ENCODE peak calls at places on chromosomes 5 and 9, in nine cellular contexts. One of them, this sample, is unnamed.

GRCh38 chr9:99322299-99322698 is 100.2 kb downstream of the SEC61B start:
- DNase-seq in CD8-positive, alpha-beta memory T cell: no peak
- DNase-seq in esophagus squamous epithelium: no peak
- DNase-seq in pancreas: no peak
- DNase-seq in mammary epithelial cell: no peak
- DNase-seq in effector memory CD4-positive, alpha-beta T cell: no peak
- DNase-seq in H1: no peak
- DNase-seq in DND-41: no peak
- DNase-seq in psoas muscle: no peak
- DNase-seq in this sample: no peak

GRCh38 chr9:137369911-137370630 is 52.9 kb downstream of the EXD3 start:
- DNase-seq in pancreas: peak; percentile 48
- DNase-seq in psoas muscle: peak; percentile 44
- DNase-seq in H1: no peak
- DNase-seq in CD8-positive, alpha-beta memory T cell: no peak
- DNase-seq in effector memory CD4-positive, alpha-beta T cell: no peak
- DNase-seq in mammary epithelial cell: no peak
- DNase-seq in DND-41: no peak
- DNase-seq in esophagus squamous epithelium: no peak
- DNase-seq in this sample: no peak

GRCh38 chr9:93001036-93001435 is 53.7 kb downstream of the FGD3 start:
- DNase-seq in psoas muscle: no peak
- DNase-seq in H1: no peak
- DNase-seq in mammary epithelial cell: no peak
- DNase-seq in CD8-positive, alpha-beta memory T cell: no peak
- DNase-seq in effector memory CD4-positive, alpha-beta T cell: no peak
- DNase-seq in esophagus squamous epithelium: no peak
- DNase-seq in DND-41: no peak
- DNase-seq in pancreas: no peak
- DNase-seq in this sample: no peak

GRCh38 chr9:21972361-21972760 is 21.8 kb downstream of the CDKN2A start:
- DNase-seq in psoas muscle: no peak
- DNase-seq in effector memory CD4-positive, alpha-beta T cell: no peak
- DNase-seq in pancreas: no peak
- DNase-seq in H1: no peak
- DNase-seq in esophagus squamous epithelium: no peak
- DNase-seq in mammary epithelial cell: no peak
- DNase-seq in DND-41: no peak
- DNase-seq in CD8-positive, alpha-beta memory T cell: no peak
- DNase-seq in this sample: no peak

GRCh38 chr5:117433841-117434240 is 859.2 kb upstream of the SEMA6A start:
- DNase-seq in pancreas: no peak
- DNase-seq in DND-41: no peak
- DNase-seq in effector memory CD4-positive, alpha-beta T cell: no peak
- DNase-seq in mammary epithelial cell: no peak
- DNase-seq in H1: no peak
- DNase-seq in psoas muscle: no peak
- DNase-seq in CD8-positive, alpha-beta memory T cell: no peak
- DNase-seq in esophagus squamous epithelium: no peak
- DNase-seq in this sample: no peak

GRCh38 chr5:73486119-73486899 is 11.9 kb upstream of the BTF3 start:
- DNase-seq in pancreas: no peak
- DNase-seq in effector memory CD4-positive, alpha-beta T cell: no peak
- DNase-seq in psoas muscle: no peak
- DNase-seq in CD8-positive, alpha-beta memory T cell: no peak
- DNase-seq in esophagus squamous epithelium: no peak
- DNase-seq in mammary epithelial cell: no peak
- DNase-seq in DND-41: no peak
- DNase-seq in H1: peak; percentile 85
- DNase-seq in this sample: no peak

GRCh38 chr5:132655821-132656773 is 1.9 kb upstream of the IL13 start:
- DNase-seq in psoas muscle: no peak
- DNase-seq in DND-41: no peak
- DNase-seq in mammary epithelial cell: no peak
- DNase-seq in CD8-positive, alpha-beta memory T cell: peak; percentile 30
- DNase-seq in H1: no peak
- DNase-seq in pancreas: no peak
- DNase-seq in esophagus squamous epithelium: no peak
- DNase-seq in effector memory CD4-positive, alpha-beta T cell: peak; percentile 18
- DNase-seq in this sample: no peak

GRCh38 chr9:100106616-100107015 is 7.6 kb downstream of the INVS start:
- DNase-seq in mammary epithelial cell: no peak
- DNase-seq in DND-41: no peak
- DNase-seq in CD8-positive, alpha-beta memory T cell: no peak
- DNase-seq in psoas muscle: no peak
- DNase-seq in H1: no peak
- DNase-seq in pancreas: no peak
- DNase-seq in esophagus squamous epithelium: no peak
- DNase-seq in effector memory CD4-positive, alpha-beta T cell: no peak
- DNase-seq in this sample: no peak

GRCh38 chr9:75088646-75089368 is 493 bp downstream of the OSTF1 start:
- DNase-seq in esophagus squamous epithelium: peak; percentile 25
- DNase-seq in mammary epithelial cell: peak; percentile 55
- DNase-seq in effector memory CD4-positive, alpha-beta T cell: no peak
- DNase-seq in H1: no peak
- DNase-seq in CD8-positive, alpha-beta memory T cell: no peak
- DNase-seq in pancreas: peak; percentile 65
- DNase-seq in DND-41: no peak
- DNase-seq in psoas muscle: peak; percentile 83
- DNase-seq in this sample: peak; percentile 79

GRCh38 chr5:173010547-173011464 is 27.2 kb downstream of the ATP6V0E1 start:
- DNase-seq in mammary epithelial cell: peak; percentile 5
- DNase-seq in DND-41: no peak
- DNase-seq in esophagus squamous epithelium: no peak
- DNase-seq in pancreas: no peak
- DNase-seq in psoas muscle: peak; percentile 70
- DNase-seq in effector memory CD4-positive, alpha-beta T cell: no peak
- DNase-seq in CD8-positive, alpha-beta memory T cell: no peak
- DNase-seq in H1: no peak
- DNase-seq in this sample: peak; percentile 78

GRCh38 chr5:2103940-2104339 is 221.2 kb upstream of the IRX4 start:
- DNase-seq in psoas muscle: no peak
- DNase-seq in esophagus squamous epithelium: no peak
- DNase-seq in pancreas: no peak
- DNase-seq in DND-41: no peak
- DNase-seq in H1: no peak
- DNase-seq in mammary epithelial cell: no peak
- DNase-seq in effector memory CD4-positive, alpha-beta T cell: no peak
- DNase-seq in CD8-positive, alpha-beta memory T cell: no peak
- DNase-seq in this sample: no peak

GRCh38 chr5:1437452-1437851 is 7.8 kb downstream of the SLC6A3 start:
- DNase-seq in esophagus squamous epithelium: no peak
- DNase-seq in mammary epithelial cell: peak; percentile 9
- DNase-seq in H1: peak; percentile 13
- DNase-seq in psoas muscle: no peak
- DNase-seq in pancreas: no peak
- DNase-seq in CD8-positive, alpha-beta memory T cell: no peak
- DNase-seq in effector memory CD4-positive, alpha-beta T cell: no peak
- DNase-seq in DND-41: no peak
- DNase-seq in this sample: no peak

DNA sequence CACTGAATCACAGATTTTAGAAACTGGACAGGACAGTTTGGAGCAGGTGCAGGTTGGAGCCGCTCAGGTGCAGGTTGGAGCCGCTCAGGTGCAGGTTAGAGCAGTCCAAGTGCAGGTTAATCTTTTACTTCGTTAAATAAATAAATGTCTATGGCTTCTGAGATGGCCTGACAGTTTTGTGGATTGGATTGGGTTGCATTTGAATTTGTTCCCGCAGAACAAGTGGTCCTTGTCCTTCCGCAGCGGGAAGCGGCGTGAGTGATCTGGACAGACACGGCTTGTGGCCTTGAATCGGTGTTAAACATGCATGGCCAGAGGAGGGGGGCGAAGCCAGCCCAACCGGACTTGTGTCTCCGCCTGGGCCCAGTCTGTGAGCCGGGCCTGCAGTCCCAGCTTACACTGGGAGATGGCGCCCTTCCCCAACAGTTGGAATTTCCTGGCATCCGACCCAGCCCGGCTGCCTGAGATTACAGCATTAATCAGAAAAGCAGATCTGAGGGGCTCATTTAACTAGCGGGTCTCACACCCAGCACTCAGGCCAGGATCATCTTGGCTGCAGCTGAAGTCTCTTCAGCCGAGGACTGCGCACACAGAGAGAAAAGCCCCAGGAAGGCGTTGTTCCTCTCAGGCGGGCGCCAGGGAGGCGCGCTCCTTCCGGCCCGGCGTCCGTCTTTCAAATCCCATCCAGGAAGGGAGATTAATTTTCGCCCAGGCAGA is 1.5 kb upstream of the OLFM1 start:
- DNase-seq in mammary epithelial cell: peak; percentile 33
- DNase-seq in pancreas: peak; percentile 95
- DNase-seq in esophagus squamous epithelium: no peak
- DNase-seq in psoas muscle: peak; percentile 87
- DNase-seq in DND-41: peak; percentile 38
- DNase-seq in H1: peak; percentile 65
- DNase-seq in CD8-positive, alpha-beta memory T cell: no peak
- DNase-seq in effector memory CD4-positive, alpha-beta T cell: no peak
- DNase-seq in this sample: peak; percentile 86
- H3K27me3 ChIP-seq in mammary epithelial cell: peaks cover 17% of the 10 kb centered on the region
- H3K27me3 ChIP-seq in pancreas: no peaks in the 10 kb centered on the region
- H3K27me3 ChIP-seq in esophagus squamous epithelium: peaks cover 91% of the 10 kb centered on the region
- H3K27me3 ChIP-seq in psoas muscle: peaks cover 1% of the 10 kb centered on the region
- H3K27me3 ChIP-seq in DND-41: no peaks in the 10 kb centered on the region
- H3K27me3 ChIP-seq in H1: peaks cover 17% of the 10 kb centered on the region
- H3K27me3 ChIP-seq in CD8-positive, alpha-beta memory T cell: no peaks in the 10 kb centered on the region
- H3K27me3 ChIP-seq in effector memory CD4-positive, alpha-beta T cell: peaks cover 4% of the 10 kb centered on the region
- H3K27me3 ChIP-seq in this sample: peaks cover 3% of the 10 kb centered on the region

DNA sequence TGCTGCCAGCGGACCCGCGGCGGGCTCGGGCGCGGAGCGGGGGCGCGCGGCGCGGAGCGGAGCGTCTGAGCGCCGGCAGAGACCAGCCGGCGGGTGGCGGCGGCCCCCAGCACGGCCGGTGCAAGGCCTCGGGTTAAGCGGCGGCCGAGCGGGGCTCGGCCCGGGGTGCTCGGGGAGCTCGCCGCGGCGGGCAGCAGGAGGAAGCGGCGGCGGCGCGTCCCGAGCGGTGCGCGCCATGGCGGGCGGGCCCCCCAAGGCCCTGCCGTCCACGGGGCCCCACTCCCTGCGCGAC is 153 bp downstream of the SNX30 start:
- DNase-seq in esophagus squamous epithelium: no peak
- DNase-seq in mammary epithelial cell: no peak
- DNase-seq in DND-41: no peak
- DNase-seq in psoas muscle: peak; percentile 68
- DNase-seq in H1: no peak
- DNase-seq in pancreas: no peak
- DNase-seq in effector memory CD4-positive, alpha-beta T cell: no peak
- DNase-seq in CD8-positive, alpha-beta memory T cell: no peak
- DNase-seq in this sample: no peak
- H3K4me1 ChIP-seq in esophagus squamous epithelium: peaks cover 43% of the 10 kb centered on the region
- H3K4me1 ChIP-seq in mammary epithelial cell: peaks cover 50% of the 10 kb centered on the region
- H3K4me1 ChIP-seq in DND-41: peaks cover 40% of the 10 kb centered on the region
- H3K4me1 ChIP-seq in psoas muscle: peaks cover 40% of the 10 kb centered on the region
- H3K4me1 ChIP-seq in H1: peaks cover 5% of the 10 kb centered on the region
- H3K4me1 ChIP-seq in pancreas: no peaks in the 10 kb centered on the region
- H3K4me1 ChIP-seq in effector memory CD4-positive, alpha-beta T cell: peaks cover 37% of the 10 kb centered on the region
- H3K4me1 ChIP-seq in CD8-positive, alpha-beta memory T cell: peaks cover 55% of the 10 kb centered on the region
- H3K4me1 ChIP-seq in this sample: peaks cover 38% of the 10 kb centered on the region

GRCh38 chr9:126607731-126608130 is 6.0 kb upstream of the LMX1B start:
- DNase-seq in H1: no peak
- DNase-seq in effector memory CD4-positive, alpha-beta T cell: no peak
- DNase-seq in mammary epithelial cell: no peak
- DNase-seq in pancreas: no peak
- DNase-seq in psoas muscle: no peak
- DNase-seq in DND-41: no peak
- DNase-seq in CD8-positive, alpha-beta memory T cell: no peak
- DNase-seq in esophagus squamous epithelium: no peak
- DNase-seq in this sample: no peak

GRCh38 chr9:126607086-126607485 is 6.6 kb upstream of the LMX1B start:
- DNase-seq in CD8-positive, alpha-beta memory T cell: no peak
- DNase-seq in esophagus squamous epithelium: no peak
- DNase-seq in DND-41: no peak
- DNase-seq in psoas muscle: peak; percentile 26
- DNase-seq in H1: no peak
- DNase-seq in mammary epithelial cell: no peak
- DNase-seq in effector memory CD4-positive, alpha-beta T cell: no peak
- DNase-seq in pancreas: no peak
- DNase-seq in this sample: no peak

GRCh38 chr9:126609191-126609590 is 4.5 kb upstream of the LMX1B start:
- DNase-seq in pancreas: peak; percentile 41
- DNase-seq in mammary epithelial cell: no peak
- DNase-seq in H1: no peak
- DNase-seq in psoas muscle: no peak
- DNase-seq in DND-41: no peak
- DNase-seq in CD8-positive, alpha-beta memory T cell: no peak
- DNase-seq in effector memory CD4-positive, alpha-beta T cell: no peak
- DNase-seq in esophagus squamous epithelium: no peak
- DNase-seq in this sample: no peak

GRCh38 chr9:126609711-126610388 is 3.9 kb upstream of the LMX1B start:
- DNase-seq in mammary epithelial cell: no peak
- DNase-seq in effector memory CD4-positive, alpha-beta T cell: no peak
- DNase-seq in pancreas: peak; percentile 49
- DNase-seq in esophagus squamous epithelium: no peak
- DNase-seq in H1: no peak
- DNase-seq in DND-41: no peak
- DNase-seq in CD8-positive, alpha-beta memory T cell: no peak
- DNase-seq in psoas muscle: peak; percentile 40
- DNase-seq in this sample: no peak

DNA sequence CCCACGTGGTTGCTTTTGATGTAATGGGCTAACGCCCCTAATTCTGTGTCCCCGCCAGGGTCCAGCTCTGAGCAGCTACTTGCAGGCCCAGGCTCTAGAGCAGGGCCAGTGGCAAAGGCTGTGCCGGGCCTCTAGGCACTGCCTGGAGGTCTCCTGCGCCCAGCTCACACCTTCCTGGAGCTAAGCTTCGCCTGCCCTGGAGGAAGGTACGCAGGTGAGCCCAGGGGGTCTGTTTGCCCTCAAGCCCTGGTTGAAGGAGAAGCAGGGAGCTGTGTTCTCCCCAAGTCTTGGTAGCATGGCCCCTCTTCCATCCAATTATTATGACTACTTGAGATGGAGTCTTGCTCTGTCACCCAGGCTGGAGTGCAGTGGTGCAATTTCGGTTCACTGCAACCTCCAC is 5.2 kb upstream of the LMX1B start:
- DNase-seq in CD8-positive, alpha-beta memory T cell: no peak
- DNase-seq in effector memory CD4-positive, alpha-beta T cell: no peak
- DNase-seq in mammary epithelial cell: no peak
- DNase-seq in H1: no peak
- DNase-seq in pancreas: peak; percentile 8
- DNase-seq in esophagus squamous epithelium: no peak
- DNase-seq in psoas muscle: no peak
- DNase-seq in DND-41: no peak
- DNase-seq in this sample: no peak
- H3K27me3 ChIP-seq in CD8-positive, alpha-beta memory T cell: peaks cover 25% of the 10 kb centered on the region
- H3K27me3 ChIP-seq in effector memory CD4-positive, alpha-beta T cell: peaks cover 45% of the 10 kb centered on the region
- H3K27me3 ChIP-seq in mammary epithelial cell: no peaks in the 10 kb centered on the region
- H3K27me3 ChIP-seq in H1: peaks cover 71% of the 10 kb centered on the region
- H3K27me3 ChIP-seq in pancreas: no peaks in the 10 kb centered on the region
- H3K27me3 ChIP-seq in esophagus squamous epithelium: peaks cover 88% of the 10 kb centered on the region
- H3K27me3 ChIP-seq in psoas muscle: peaks cover 28% of the 10 kb centered on the region
- H3K27me3 ChIP-seq in DND-41: no peaks in the 10 kb centered on the region
- H3K27me3 ChIP-seq in this sample: peaks cover 22% of the 10 kb centered on the region

DNA sequence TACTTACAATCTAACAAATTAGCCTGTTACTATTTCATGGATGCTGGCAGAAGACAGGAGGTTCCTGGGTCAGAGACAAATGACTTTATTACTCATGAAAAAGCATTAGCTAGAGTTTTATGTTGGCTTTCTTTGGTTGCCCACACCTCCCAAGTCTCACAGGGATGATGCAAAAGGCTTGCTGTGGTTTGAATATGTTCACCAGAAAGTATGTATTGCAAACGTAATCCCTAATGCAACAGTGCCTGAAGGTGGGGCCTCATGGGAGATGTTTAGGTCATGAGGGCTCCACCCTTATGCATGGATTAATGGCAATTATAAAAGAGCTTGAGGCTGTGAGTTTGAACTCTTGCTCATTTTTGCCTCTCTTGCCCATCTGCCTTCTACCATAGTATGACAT is 28.5 kb downstream of the DPYSL3 start:
- DNase-seq in effector memory CD4-positive, alpha-beta T cell: no peak
- DNase-seq in DND-41: no peak
- DNase-seq in psoas muscle: no peak
- DNase-seq in esophagus squamous epithelium: no peak
- DNase-seq in H1: no peak
- DNase-seq in mammary epithelial cell: peak; percentile 44
- DNase-seq in pancreas: no peak
- DNase-seq in CD8-positive, alpha-beta memory T cell: no peak
- DNase-seq in this sample: no peak
- H3K4me1 ChIP-seq in effector memory CD4-positive, alpha-beta T cell: no peaks in the 10 kb centered on the region
- H3K4me1 ChIP-seq in DND-41: no peaks in the 10 kb centered on the region
- H3K4me1 ChIP-seq in psoas muscle: no peaks in the 10 kb centered on the region
- H3K4me1 ChIP-seq in esophagus squamous epithelium: peaks cover 55% of the 10 kb centered on the region
- H3K4me1 ChIP-seq in H1: peaks cover 15% of the 10 kb centered on the region
- H3K4me1 ChIP-seq in mammary epithelial cell: no peaks in the 10 kb centered on the region
- H3K4me1 ChIP-seq in pancreas: no peaks in the 10 kb centered on the region
- H3K4me1 ChIP-seq in CD8-positive, alpha-beta memory T cell: no peaks in the 10 kb centered on the region
- H3K4me1 ChIP-seq in this sample: no peaks in the 10 kb centered on the region

This sample was measured in right atrium auricular region.